ENCODE peak calls at places on chromosomes 11 and 22, in five cellular contexts. Z is NCI-H2029, X is GM04503, R is ELR, L is HS-27A. D is an unnamed sample.

GRCh38 chr11:11125618-11126017 is 227.4 kb downstream of the CSNK2A3 start:
- DNase-seq in X (no peak), R (no peak), L (no peak), Z (no peak), D (no peak)

GRCh38 chr11:1869427-1870325 is 16.8 kb downstream of the LSP1 start:
- DNase-seq in X (no peak), Z (no peak), L (no peak), R (no peak), D (no peak)

GRCh38 chr11:16966633-16967346 is 47.4 kb downstream of the PLEKHA7 start:
- DNase-seq in L (no peak), X (no peak), Z (no peak), R (no peak), D (no peak)

GRCh38 chr22:35046744-35047462 is 19.1 kb upstream of the ISX start:
- DNase-seq in Z (no peak), L (no peak), X (no peak), R (no peak), D (no peak)

GRCh38 chr11:19712281-19713220 is at the start of gene NAV2:
- DNase-seq in Z (peak; percentile 88), R (peak; percentile 94), X (peak; percentile 51), L (peak; percentile 86), D (peak; percentile 20)

GRCh38 chr11:11421509-11421908 is 68.5 kb upstream of the CSNK2A3 start:
- DNase-seq in R (no peak), L (no peak), X (no peak), Z (no peak), D (no peak)

GRCh38 chr11:57792060-57792541 is 30.5 kb downstream of the CTNND1 start:
- DNase-seq in R (no peak), X (no peak), L (no peak), Z (no peak), D (peak; percentile 93)

GRCh38 chr11:61042961-61043540 is 59.2 kb upstream of the CD5 start:
- DNase-seq in X (no peak), R (no peak), L (no peak), Z (peak; percentile 68), D (peak; percentile 61)

GRCh38 chr22:47601666-47602065 is 839.2 kb downstream of the TBC1D22A start:
- DNase-seq in R (no peak), L (no peak), Z (no peak), X (no peak), D (no peak)

GRCh38 chr11:1199689-1200610 is 22.9 kb upstream of the MUC5B start:
- DNase-seq in X (no peak), R (no peak), Z (peak; percentile 33), L (no peak), D (no peak)

GRCh38 chr22:48695251-48695650 is 1132.4 kb downstream of the BRD1 start:
- DNase-seq in L (no peak), Z (no peak), X (peak; percentile 60), R (no peak), D (no peak)

GRCh38 chr22:47395481-47395880 is 633.0 kb downstream of the TBC1D22A start:
- DNase-seq in X (no peak), Z (peak; percentile 42), L (no peak), R (no peak), D (no peak)

GRCh38 chr11:94563176-94563847 is 3.9 kb upstream of the PIWIL4 start:
- DNase-seq in L (no peak), R (peak; percentile 73), Z (no peak), X (peak; percentile 58), D (no peak)

GRCh38 chr22:17258015-17258827 is 39.0 kb upstream of the ADA2 start:
- DNase-seq in L (no peak), R (no peak), Z (peak; percentile 93), X (no peak), D (peak; percentile 98)

GRCh38 chr11:111942826-111943225 is 5.7 kb downstream of the DIXDC1 start:
- DNase-seq in Z (no peak), X (no peak), R (peak; percentile 40), L (no peak), D (no peak)

GRCh38 chr22:45170001-45170466 is 6.3 kb downstream of the NUP50 start:
- DNase-seq in X (no peak), L (no peak), R (peak; percentile 32), Z (no peak), D (no peak)

GRCh38 chr11:46006418-46007070 is 84.1 kb downstream of the LARGE2 start:
- DNase-seq in L (peak; percentile 51), X (no peak), R (peak; percentile 79), Z (peak; percentile 73), D (peak; percentile 37)

GRCh38 chr11:112321521-112322172 is 61.0 kb upstream of the PLET1 start:
- DNase-seq in L (peak; percentile 31), X (peak; percentile 54), R (peak; percentile 48), Z (peak; percentile 96), D (peak; percentile 47)

GRCh38 chr11:46142561-46142960 is 21.3 kb upstream of the PHF21A start:
- DNase-seq in R (no peak), Z (no peak), X (no peak), L (no peak), D (no peak)

GRCh38 chr11:64767344-64768299 is 7.8 kb upstream of the PYGM start:
- DNase-seq in Z (peak; percentile 26), L (no peak), X (no peak), R (peak; percentile 79), D (no peak)

GRCh38 chr11:86660011-86660595 is 12.3 kb downstream of the ME3 start:
- DNase-seq in X (peak; percentile 39), R (peak; percentile 71), L (no peak), Z (no peak), D (no peak)

GRCh38 chr11:119318240-119319135 is 1.6 kb upstream of the MCAM start:
- DNase-seq in L (no peak), Z (no peak), X (no peak), R (peak; percentile 87), D (peak; percentile 70)

GRCh38 chr11:106276126-106276525 is 198.7 kb downstream of the AASDHPPT start:
- DNase-seq in Z (no peak), R (peak; percentile 33), X (no peak), L (no peak), D (no peak)

GRCh38 chr11:44346983-44347382 is 37.0 kb upstream of the ALX4 start:
- DNase-seq in R (no peak), L (no peak), X (no peak), Z (no peak), D (no peak)

GRCh38 chr22:20232237-20232598 is 35.9 kb downstream of the RTN4R start:
- DNase-seq in Z (no peak), X (no peak), R (no peak), L (no peak), D (no peak)

GRCh38 chr11:12137938-12138731 is 27.7 kb downstream of the MICAL2 start:
- DNase-seq in Z (no peak), L (no peak), R (peak; percentile 91), X (peak; percentile 53), D (no peak)

GRCh38 chr11:130420478-130421198 is 7.8 kb downstream of the ADAMTS8 start:
- DNase-seq in L (no peak), Z (no peak), R (no peak), X (no peak), D (no peak)

GRCh38 chr22:48208894-48209293 is 1446.4 kb downstream of the TBC1D22A start:
- DNase-seq in Z (no peak), L (no peak), X (no peak), R (no peak), D (no peak)

GRCh38 chr11:79049627-79050238 is 391.1 kb downstream of the TENM4 start:
- DNase-seq in Z (no peak), L (no peak), X (no peak), R (no peak), D (no peak)

GRCh38 chr22:20807315-20807752 is 33.4 kb downstream of the SERPIND1 start:
- DNase-seq in L (peak; percentile 68), Z (no peak), X (peak; percentile 93), R (peak; percentile 97), D (no peak)

GRCh38 chr22:39292002-39292401 is 27.4 kb downstream of the RPL3 start:
- DNase-seq in Z (no peak), R (no peak), L (no peak), X (no peak), D (no peak)

GRCh38 chr11:47467372-47467771 is 18.4 kb upstream of the RAPSN start:
- DNase-seq in L (no peak), X (no peak), R (no peak), Z (peak; percentile 87), D (no peak)

GRCh38 chr11:64226507-64227051 is 505 bp downstream of the NUDT22 start:
- DNase-seq in R (peak; percentile 30), Z (peak; percentile 68), X (no peak), L (no peak), D (no peak)

GRCh38 chr11:74255741-74256369 is 55.6 kb downstream of the P4HA3 start:
- DNase-seq in X (no peak), L (peak; percentile 45), R (peak; percentile 64), Z (peak; percentile 29), D (no peak)

GRCh38 chr22:46401370-46401769 is 65.9 kb downstream of the TRMU start:
- DNase-seq in R (no peak), L (no peak), Z (no peak), X (no peak), D (no peak)

GRCh38 chr11:94305146-94305545 is 766 bp downstream of the IZUMO1R start:
- DNase-seq in X (peak; percentile 9), R (peak; percentile 23), L (no peak), Z (no peak), D (no peak)

GRCh38 chr22:17920145-17920605 is 104.2 kb downstream of the MICAL3 start:
- DNase-seq in L (no peak), R (no peak), X (no peak), Z (peak; percentile 57), D (no peak)

GRCh38 chr22:20761536-20761935 is 12.4 kb upstream of the SERPIND1 start:
- DNase-seq in Z (no peak), L (no peak), X (no peak), R (peak; percentile 59), D (no peak)

GRCh38 chr11:57303990-57304579 is 20.7 kb downstream of the TNKS1BP1 start:
- DNase-seq in X (no peak), R (no peak), L (no peak), Z (peak; percentile 84), D (no peak)

GRCh38 chr11:94876222-94876621 is 97.1 kb downstream of the CWC15 start:
- DNase-seq in R (no peak), X (no peak), L (no peak), Z (no peak), D (no peak)

D was measured in GM12878.